ENCODE peak calls at places on chromosomes 16 and 17, in eight cellular contexts. One of them, this sample, is unnamed.

GRCh38 chr16:53220585-53220984 is 165.8 kb downstream of the CHD9 start:
- DNase-seq in mammary epithelial cell: no peak
- DNase-seq in stomach: no peak
- DNase-seq in AG04450: no peak
- DNase-seq in colonic mucosa: no peak
- DNase-seq in GM12878: no peak
- DNase-seq in H9: no peak
- DNase-seq in OCI-LY7: peak; percentile 18
- DNase-seq in this sample: no peak

GRCh38 chr17:2178798-2179505 is 124.0 kb downstream of the HIC1 start:
- DNase-seq in mammary epithelial cell: no peak
- DNase-seq in stomach: no peak
- DNase-seq in AG04450: no peak
- DNase-seq in colonic mucosa: no peak
- DNase-seq in GM12878: no peak
- DNase-seq in H9: no peak
- DNase-seq in OCI-LY7: no peak
- DNase-seq in this sample: no peak

GRCh38 chr17:14947671-14948070 is 317.5 kb downstream of the PMP22 start:
- DNase-seq in mammary epithelial cell: no peak
- DNase-seq in stomach: no peak
- DNase-seq in AG04450: no peak
- DNase-seq in colonic mucosa: no peak
- DNase-seq in GM12878: no peak
- DNase-seq in H9: no peak
- DNase-seq in OCI-LY7: no peak
- DNase-seq in this sample: no peak

GRCh38 chr17:42900460-42901331 is at the start of gene G6PC1:
- DNase-seq in mammary epithelial cell: no peak
- DNase-seq in stomach: no peak
- DNase-seq in AG04450: no peak
- DNase-seq in colonic mucosa: no peak
- DNase-seq in GM12878: no peak
- DNase-seq in H9: no peak
- DNase-seq in OCI-LY7: no peak
- DNase-seq in this sample: no peak

GRCh38 chr16:74713325-74713724 is 12.7 kb upstream of the MLKL start:
- DNase-seq in mammary epithelial cell: no peak
- DNase-seq in stomach: no peak
- DNase-seq in AG04450: no peak
- DNase-seq in colonic mucosa: no peak
- DNase-seq in GM12878: no peak
- DNase-seq in H9: no peak
- DNase-seq in OCI-LY7: no peak
- DNase-seq in this sample: no peak

GRCh38 chr16:11080999-11081630 is 136.8 kb downstream of the CLEC16A start:
- DNase-seq in mammary epithelial cell: no peak
- DNase-seq in stomach: no peak
- DNase-seq in AG04450: no peak
- DNase-seq in colonic mucosa: no peak
- DNase-seq in GM12878: no peak
- DNase-seq in H9: no peak
- DNase-seq in OCI-LY7: no peak
- DNase-seq in this sample: no peak

GRCh38 chr17:61159415-61159814 is 240.2 kb upstream of the TBX2 start:
- DNase-seq in mammary epithelial cell: no peak
- DNase-seq in stomach: no peak
- DNase-seq in AG04450: no peak
- DNase-seq in colonic mucosa: no peak
- DNase-seq in GM12878: no peak
- DNase-seq in H9: no peak
- DNase-seq in OCI-LY7: no peak
- DNase-seq in this sample: no peak

GRCh38 chr16:89093602-89094251 is at the start of gene ACSF3:
- DNase-seq in mammary epithelial cell: peak; percentile 33
- DNase-seq in stomach: peak; percentile 72
- DNase-seq in AG04450: no peak
- DNase-seq in colonic mucosa: no peak
- DNase-seq in GM12878: no peak
- DNase-seq in H9: no peak
- DNase-seq in OCI-LY7: peak; percentile 84
- DNase-seq in this sample: no peak

GRCh38 chr16:53370827-53371226 is 63.4 kb upstream of the RBL2 start:
- DNase-seq in mammary epithelial cell: no peak
- DNase-seq in stomach: no peak
- DNase-seq in AG04450: no peak
- DNase-seq in colonic mucosa: no peak
- DNase-seq in GM12878: no peak
- DNase-seq in H9: no peak
- DNase-seq in OCI-LY7: no peak
- DNase-seq in this sample: no peak

GRCh38 chr16:19290860-19291259 is 5.3 kb downstream of the CLEC19A start:
- DNase-seq in mammary epithelial cell: no peak
- DNase-seq in stomach: no peak
- DNase-seq in AG04450: no peak
- DNase-seq in colonic mucosa: no peak
- DNase-seq in GM12878: no peak
- DNase-seq in H9: no peak
- DNase-seq in OCI-LY7: no peak
- DNase-seq in this sample: no peak

GRCh38 chr17:29166507-29166887 is 13.7 kb downstream of the MYO18A start:
- DNase-seq in mammary epithelial cell: no peak
- DNase-seq in stomach: no peak
- DNase-seq in AG04450: no peak
- DNase-seq in colonic mucosa: no peak
- DNase-seq in GM12878: no peak
- DNase-seq in H9: no peak
- DNase-seq in OCI-LY7: no peak
- DNase-seq in this sample: no peak

GRCh38 chr17:71260366-71260765 is 860.5 kb upstream of the SOX9 start:
- DNase-seq in mammary epithelial cell: peak; percentile 53
- DNase-seq in stomach: no peak
- DNase-seq in AG04450: no peak
- DNase-seq in colonic mucosa: no peak
- DNase-seq in GM12878: no peak
- DNase-seq in H9: no peak
- DNase-seq in OCI-LY7: no peak
- DNase-seq in this sample: peak; percentile 49

GRCh38 chr16:53614346-53614745 is 89.3 kb downstream of the RPGRIP1L start:
- DNase-seq in mammary epithelial cell: no peak
- DNase-seq in stomach: no peak
- DNase-seq in AG04450: no peak
- DNase-seq in colonic mucosa: no peak
- DNase-seq in GM12878: no peak
- DNase-seq in H9: no peak
- DNase-seq in OCI-LY7: no peak
- DNase-seq in this sample: no peak

GRCh38 chr16:68369697-68370096 is 58.9 kb downstream of the PRMT7 start:
- DNase-seq in mammary epithelial cell: no peak
- DNase-seq in stomach: no peak
- DNase-seq in AG04450: no peak
- DNase-seq in colonic mucosa: no peak
- DNase-seq in GM12878: peak; percentile 75
- DNase-seq in H9: no peak
- DNase-seq in OCI-LY7: no peak
- DNase-seq in this sample: no peak

GRCh38 chr16:80938035-80938927 is 68.4 kb downstream of the CMC2 start:
- DNase-seq in mammary epithelial cell: peak; percentile 35
- DNase-seq in stomach: no peak
- DNase-seq in AG04450: peak; percentile 91
- DNase-seq in colonic mucosa: no peak
- DNase-seq in GM12878: no peak
- DNase-seq in H9: no peak
- DNase-seq in OCI-LY7: no peak
- DNase-seq in this sample: peak; percentile 70

GRCh38 chr17:81251943-81252301 is 12.8 kb downstream of the NDUFAF8 start:
- DNase-seq in mammary epithelial cell: no peak
- DNase-seq in stomach: no peak
- DNase-seq in AG04450: no peak
- DNase-seq in colonic mucosa: no peak
- DNase-seq in GM12878: no peak
- DNase-seq in H9: no peak
- DNase-seq in OCI-LY7: peak; percentile 94
- DNase-seq in this sample: no peak

GRCh38 chr17:80408872-80409271 is 6.1 kb upstream of the ENDOV start:
- DNase-seq in mammary epithelial cell: peak; percentile 11
- DNase-seq in stomach: peak; percentile 42
- DNase-seq in AG04450: no peak
- DNase-seq in colonic mucosa: no peak
- DNase-seq in GM12878: no peak
- DNase-seq in H9: no peak
- DNase-seq in OCI-LY7: no peak
- DNase-seq in this sample: no peak

GRCh38 chr16:80947708-80948615 is 58.7 kb downstream of the CMC2 start:
- DNase-seq in mammary epithelial cell: peak; percentile 16
- DNase-seq in stomach: no peak
- DNase-seq in AG04450: no peak
- DNase-seq in colonic mucosa: no peak
- DNase-seq in GM12878: no peak
- DNase-seq in H9: no peak
- DNase-seq in OCI-LY7: no peak
- DNase-seq in this sample: no peak

GRCh38 chr17:688100-688989 is 26.3 kb downstream of the VPS53 start:
- DNase-seq in mammary epithelial cell: no peak
- DNase-seq in stomach: no peak
- DNase-seq in AG04450: no peak
- DNase-seq in colonic mucosa: peak; percentile 56
- DNase-seq in GM12878: no peak
- DNase-seq in H9: no peak
- DNase-seq in OCI-LY7: peak; percentile 2
- DNase-seq in this sample: no peak

GRCh38 chr16:75477680-75478473 is 13.4 kb upstream of the TMEM170A start:
- DNase-seq in mammary epithelial cell: peak; percentile 52
- DNase-seq in stomach: no peak
- DNase-seq in AG04450: no peak
- DNase-seq in colonic mucosa: no peak
- DNase-seq in GM12878: no peak
- DNase-seq in H9: no peak
- DNase-seq in OCI-LY7: peak; percentile 13
- DNase-seq in this sample: no peak

GRCh38 chr17:40086150-40087044 is 14.0 kb downstream of the NR1D1 start:
- DNase-seq in mammary epithelial cell: no peak
- DNase-seq in stomach: peak; percentile 73
- DNase-seq in AG04450: no peak
- DNase-seq in colonic mucosa: no peak
- DNase-seq in GM12878: no peak
- DNase-seq in H9: peak; percentile 82
- DNase-seq in OCI-LY7: peak; percentile 77
- DNase-seq in this sample: no peak

GRCh38 chr17:65235284-65235683 is 98.1 kb downstream of the RGS9 start:
- DNase-seq in mammary epithelial cell: peak; percentile 39
- DNase-seq in stomach: no peak
- DNase-seq in AG04450: no peak
- DNase-seq in colonic mucosa: no peak
- DNase-seq in GM12878: no peak
- DNase-seq in H9: no peak
- DNase-seq in OCI-LY7: no peak
- DNase-seq in this sample: no peak

GRCh38 chr17:80951121-80952090 is 40.2 kb upstream of the CHMP6 start:
- DNase-seq in mammary epithelial cell: no peak
- DNase-seq in stomach: no peak
- DNase-seq in AG04450: no peak
- DNase-seq in colonic mucosa: no peak
- DNase-seq in GM12878: no peak
- DNase-seq in H9: no peak
- DNase-seq in OCI-LY7: no peak
- DNase-seq in this sample: no peak

GRCh38 chr16:25512041-25512440 is 179.7 kb upstream of the HS3ST4 start:
- DNase-seq in mammary epithelial cell: no peak
- DNase-seq in stomach: no peak
- DNase-seq in AG04450: no peak
- DNase-seq in colonic mucosa: no peak
- DNase-seq in GM12878: no peak
- DNase-seq in H9: no peak
- DNase-seq in OCI-LY7: no peak
- DNase-seq in this sample: no peak

GRCh38 chr17:81239714-81240555 is 817 bp downstream of the NDUFAF8 start:
- DNase-seq in mammary epithelial cell: peak; percentile 64
- DNase-seq in stomach: no peak
- DNase-seq in AG04450: no peak
- DNase-seq in colonic mucosa: no peak
- DNase-seq in GM12878: no peak
- DNase-seq in H9: no peak
- DNase-seq in OCI-LY7: peak; percentile 76
- DNase-seq in this sample: peak; percentile 66

GRCh38 chr16:70396209-70396904 is 42.5 kb downstream of the ST3GAL2 start:
- DNase-seq in mammary epithelial cell: no peak
- DNase-seq in stomach: no peak
- DNase-seq in AG04450: no peak
- DNase-seq in colonic mucosa: peak; percentile 34
- DNase-seq in GM12878: no peak
- DNase-seq in H9: no peak
- DNase-seq in OCI-LY7: no peak
- DNase-seq in this sample: no peak
- TF ChIP-seq CTCF in mammary epithelial cell: no peak
- TF ChIP-seq CTCF in stomach: no peak
- TF ChIP-seq CTCF in AG04450: no peak
- TF ChIP-seq CTCF in colonic mucosa: no peak
- TF ChIP-seq CTCF in GM12878: no peak
- TF ChIP-seq CTCF in H9: no peak
- TF ChIP-seq CTCF in OCI-LY7: no peak
- TF ChIP-seq CTCF in this sample: no peak

DNA sequence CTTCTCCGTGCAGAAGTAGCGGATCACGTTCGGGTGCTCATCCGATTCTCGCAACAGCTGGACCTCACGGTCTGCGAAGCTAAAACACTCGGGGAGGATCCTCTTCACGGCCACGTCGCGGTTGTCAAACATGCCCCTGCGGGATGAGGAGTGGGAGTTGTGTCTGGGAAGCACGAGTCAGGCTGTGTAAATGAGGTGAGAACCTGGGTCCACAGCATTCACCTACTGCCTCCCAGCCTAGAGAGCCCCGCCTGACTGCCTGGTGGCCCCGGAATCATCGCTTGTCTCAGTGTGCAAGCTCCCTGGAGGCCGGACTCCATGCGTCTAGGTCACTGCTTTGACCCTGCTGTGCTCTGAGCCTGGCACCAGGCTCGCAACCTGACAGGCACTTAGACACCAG is 33.9 kb upstream of the ICAM2 start:
- DNase-seq in mammary epithelial cell: no peak
- DNase-seq in stomach: no peak
- DNase-seq in AG04450: no peak
- DNase-seq in colonic mucosa: no peak
- DNase-seq in GM12878: no peak
- DNase-seq in H9: no peak
- DNase-seq in OCI-LY7: no peak
- DNase-seq in this sample: no peak
- H3K27ac ChIP-seq in mammary epithelial cell: no peak overlapping the region
- H3K27ac ChIP-seq in stomach: no peak overlapping the region
- H3K27ac ChIP-seq in AG04450: no peak overlapping the region
- H3K27ac ChIP-seq in colonic mucosa: no peak overlapping the region
- H3K27ac ChIP-seq in GM12878: no peak overlapping the region
- H3K27ac ChIP-seq in H9: no peak overlapping the region
- H3K27ac ChIP-seq in OCI-LY7: no peak overlapping the region
- H3K27ac ChIP-seq in this sample: no peak overlapping the region

GRCh38 chr16:17921357-17921978 is 415.1 kb downstream of the NPIPA8 start:
- DNase-seq in mammary epithelial cell: peak; percentile 21
- DNase-seq in stomach: no peak
- DNase-seq in AG04450: no peak
- DNase-seq in colonic mucosa: peak; percentile 72
- DNase-seq in GM12878: no peak
- DNase-seq in H9: peak; percentile 66
- DNase-seq in OCI-LY7: peak; percentile 51
- DNase-seq in this sample: peak; percentile 2
- TF ChIP-seq CTCF in mammary epithelial cell: peak; percentile 52
- TF ChIP-seq CTCF in stomach: peak; percentile 13
- TF ChIP-seq CTCF in AG04450: peak; percentile 36
- TF ChIP-seq CTCF in colonic mucosa: peak; percentile 69
- TF ChIP-seq CTCF in GM12878: peak; percentile 81
- TF ChIP-seq CTCF in H9: peak; percentile 76
- TF ChIP-seq CTCF in OCI-LY7: peak; percentile 86
- TF ChIP-seq CTCF in this sample: peak; percentile 41

GRCh38 chr17:5770556-5771270 is 186.4 kb upstream of the NLRP1 start:
- DNase-seq in mammary epithelial cell: no peak
- DNase-seq in stomach: no peak
- DNase-seq in AG04450: no peak
- DNase-seq in colonic mucosa: no peak
- DNase-seq in GM12878: no peak
- DNase-seq in H9: peak; percentile 67
- DNase-seq in OCI-LY7: no peak
- DNase-seq in this sample: no peak
- H3K27ac ChIP-seq in mammary epithelial cell: no peak overlapping the region
- H3K27ac ChIP-seq in stomach: no peak overlapping the region
- H3K27ac ChIP-seq in AG04450: no peak overlapping the region
- H3K27ac ChIP-seq in colonic mucosa: no peak overlapping the region
- H3K27ac ChIP-seq in GM12878: no peak overlapping the region
- H3K27ac ChIP-seq in H9: no peak overlapping the region
- H3K27ac ChIP-seq in OCI-LY7: no peak overlapping the region
- H3K27ac ChIP-seq in this sample: no peak overlapping the region